ENCODE peak calls at places on chromosomes 2 and 18, in six cellular contexts. One of them, this sample, is unnamed.

GRCh38 chr2:25042321-25043240 is 705 bp downstream of the EFR3B start:
- DNase-seq in GM04504: no peak
- DNase-seq in GM13977: peak
- DNase-seq in epithelial cell of esophagus: peak
- DNase-seq in left cardiac atrium: peak
- DNase-seq in OCI-M1: no peak
- DNase-seq in this sample: no peak

GRCh38 chr18:12403601-12404506 is 3.9 kb upstream of the PRELID3A start:
- DNase-seq in OCI-M1: peak
- DNase-seq in epithelial cell of esophagus: peak
- DNase-seq in GM04504: peak
- DNase-seq in GM13977: peak
- DNase-seq in left cardiac atrium: no peak
- DNase-seq in this sample: no peak

GRCh38 chr18:70072678-70073077 is 125.0 kb upstream of the CD226 start:
- DNase-seq in OCI-M1: peak
- DNase-seq in GM04504: no peak
- DNase-seq in epithelial cell of esophagus: peak
- DNase-seq in GM13977: no peak
- DNase-seq in left cardiac atrium: no peak
- DNase-seq in this sample: no peak

GRCh38 chr18:43422483-43422882 is 145.2 kb upstream of the SYT4 start:
- DNase-seq in GM13977: no peak
- DNase-seq in epithelial cell of esophagus: peak
- DNase-seq in left cardiac atrium: no peak
- DNase-seq in OCI-M1: peak
- DNase-seq in GM04504: no peak
- DNase-seq in this sample: no peak

GRCh38 chr2:15189236-15189635 is 371.9 kb downstream of the NBAS start:
- DNase-seq in left cardiac atrium: no peak
- DNase-seq in epithelial cell of esophagus: no peak
- DNase-seq in GM13977: no peak
- DNase-seq in OCI-M1: no peak
- DNase-seq in GM04504: no peak
- DNase-seq in this sample: no peak

GRCh38 chr2:74281576-74281975 is 61.6 kb downstream of the SLC4A5 start:
- DNase-seq in left cardiac atrium: no peak
- DNase-seq in OCI-M1: no peak
- DNase-seq in epithelial cell of esophagus: no peak
- DNase-seq in GM13977: no peak
- DNase-seq in GM04504: no peak
- DNase-seq in this sample: no peak

GRCh38 chr2:8003462-8004075 is 678.3 kb upstream of the ID2 start:
- DNase-seq in epithelial cell of esophagus: no peak
- DNase-seq in GM13977: no peak
- DNase-seq in left cardiac atrium: peak
- DNase-seq in OCI-M1: peak
- DNase-seq in GM04504: peak
- DNase-seq in this sample: peak

GRCh38 chr18:3615374-3615773 is 165.4 kb downstream of the TGIF1 start:
- DNase-seq in left cardiac atrium: no peak
- DNase-seq in GM04504: no peak
- DNase-seq in GM13977: no peak
- DNase-seq in OCI-M1: no peak
- DNase-seq in epithelial cell of esophagus: no peak
- DNase-seq in this sample: no peak

GRCh38 chr2:241357531-241357930 is 1.4 kb downstream of the FARP2 start:
- DNase-seq in OCI-M1: peak
- DNase-seq in left cardiac atrium: no peak
- DNase-seq in epithelial cell of esophagus: peak
- DNase-seq in GM04504: no peak
- DNase-seq in GM13977: no peak
- DNase-seq in this sample: no peak

GRCh38 chr2:222303828-222304736 is 5.3 kb upstream of the PAX3 start:
- DNase-seq in left cardiac atrium: no peak
- DNase-seq in OCI-M1: no peak
- DNase-seq in GM13977: no peak
- DNase-seq in epithelial cell of esophagus: no peak
- DNase-seq in GM04504: no peak
- DNase-seq in this sample: no peak

GRCh38 chr2:205077159-205077558 is 531.9 kb downstream of the PARD3B start:
- DNase-seq in left cardiac atrium: no peak
- DNase-seq in GM04504: no peak
- DNase-seq in epithelial cell of esophagus: no peak
- DNase-seq in GM13977: no peak
- DNase-seq in OCI-M1: peak
- DNase-seq in this sample: no peak

GRCh38 chr2:129906139-129906860 is 73.2 kb upstream of the RAB6C start:
- DNase-seq in left cardiac atrium: no peak
- DNase-seq in OCI-M1: no peak
- DNase-seq in epithelial cell of esophagus: no peak
- DNase-seq in GM04504: no peak
- DNase-seq in GM13977: no peak
- DNase-seq in this sample: peak

GRCh38 chr2:197197808-197198409 is 112.7 kb downstream of the ANKRD44 start:
- DNase-seq in GM04504: no peak
- DNase-seq in epithelial cell of esophagus: no peak
- DNase-seq in left cardiac atrium: no peak
- DNase-seq in GM13977: no peak
- DNase-seq in OCI-M1: no peak
- DNase-seq in this sample: no peak

GRCh38 chr2:52342458-52342857 is 1310.5 kb upstream of the NRXN1 start:
- DNase-seq in epithelial cell of esophagus: no peak
- DNase-seq in GM13977: no peak
- DNase-seq in OCI-M1: no peak
- DNase-seq in left cardiac atrium: no peak
- DNase-seq in GM04504: no peak
- DNase-seq in this sample: no peak

GRCh38 chr2:8754056-8754790 is 72.4 kb downstream of the ID2 start:
- DNase-seq in epithelial cell of esophagus: no peak
- DNase-seq in OCI-M1: peak
- DNase-seq in GM13977: no peak
- DNase-seq in GM04504: no peak
- DNase-seq in left cardiac atrium: no peak
- DNase-seq in this sample: no peak

GRCh38 chr2:150596071-150596470 is 108.6 kb upstream of the RND3 start:
- DNase-seq in GM04504: peak
- DNase-seq in OCI-M1: no peak
- DNase-seq in GM13977: no peak
- DNase-seq in epithelial cell of esophagus: no peak
- DNase-seq in left cardiac atrium: no peak
- DNase-seq in this sample: no peak

GRCh38 chr2:150211164-150211631 is 276.3 kb downstream of the RND3 start:
- DNase-seq in OCI-M1: no peak
- DNase-seq in GM04504: peak
- DNase-seq in GM13977: no peak
- DNase-seq in left cardiac atrium: no peak
- DNase-seq in epithelial cell of esophagus: no peak
- DNase-seq in this sample: no peak

GRCh38 chr2:205686231-205687017 is 4.1 kb downstream of the NRP2 start:
- DNase-seq in GM04504: no peak
- DNase-seq in OCI-M1: peak
- DNase-seq in epithelial cell of esophagus: no peak
- DNase-seq in left cardiac atrium: peak
- DNase-seq in GM13977: no peak
- DNase-seq in this sample: no peak